ENCODE peak calls at places on chromosomes 4 and X, in seven cellular contexts. Q is NCI-H524; F is activated naive CD4-positive, alpha-beta T cell; U is stimulated activated CD4-positive, alpha-beta T cell treated with anti-CD3 and anti-CD28 coated beads, Interleukin-2, amount 100 ng/mL, for 24 hours; S is AML-193; R is hepatic stellate cell; V is activated T-helper 9 cell treated with anti-CD3 and anti-CD28 coated beads, Interleukin-2, amount 50 U/mL, for 16 hours. G is an unnamed sample.

GRCh38 chr4:44760142-44760898 is 34.0 kb upstream of the GNPDA2 start:
- DNase-seq in Q (peak), F (no peak), U (no peak), S (peak), R (peak), V (no peak), G (peak)

GRCh38 chr4:176883681-176884418 is 91.1 kb upstream of the VEGFC start:
- DNase-seq in Q (no peak), F (no peak), U (no peak), S (no peak), R (peak), V (no peak), G (no peak)

GRCh38 chrX:131830400-131831184 is 192.5 kb upstream of the STK26 start:
- DNase-seq in Q (peak), F (peak), U (peak), S (peak), R (peak), V (no peak), G (peak)

GRCh38 chrX:113644426-113644825 is 803.8 kb upstream of the AMOT start:
- DNase-seq in Q (no peak), F (no peak), U (no peak), S (no peak), R (no peak), V (no peak), G (no peak)

GRCh38 chr4:78032446-78032845 is 24.7 kb upstream of the FRAS1 start:
- DNase-seq in Q (peak), F (no peak), U (no peak), S (no peak), R (no peak), V (no peak), G (no peak)

GRCh38 chrX:41716217-41716616 is 7.8 kb upstream of the GPR82 start:
- DNase-seq in Q (no peak), F (no peak), U (no peak), S (no peak), R (no peak), V (no peak), G (no peak)

GRCh38 chr4:111066447-111066846 is 443.6 kb upstream of the PITX2 start:
- DNase-seq in Q (no peak), F (no peak), U (no peak), S (no peak), R (no peak), V (no peak), G (no peak)

GRCh38 chr4:158094413-158095110 is 78.3 kb downstream of the GASK1B start:
- DNase-seq in Q (no peak), F (no peak), U (no peak), S (no peak), R (no peak), V (no peak), G (no peak)

GRCh38 chr4:20086067-20086466 is 165.6 kb upstream of the SLIT2 start:
- DNase-seq in Q (no peak), F (no peak), U (no peak), S (no peak), R (no peak), V (no peak), G (no peak)

GRCh38 chr4:182062936-182063335 is 180.3 kb upstream of the TENM3 start:
- DNase-seq in Q (no peak), F (no peak), U (no peak), S (no peak), R (no peak), V (no peak), G (no peak)

GRCh38 chrX:151996329-151996728 is 21.9 kb upstream of the GABRE start:
- DNase-seq in Q (no peak), F (no peak), U (no peak), S (no peak), R (no peak), V (no peak), G (no peak)

GRCh38 chr4:57320217-57320616 is 210.0 kb upstream of the IGFBP7 start:
- DNase-seq in Q (no peak), F (no peak), U (no peak), S (no peak), R (no peak), V (no peak), G (no peak)

GRCh38 chr4:15078682-15079642 is 76.7 kb downstream of the CPEB2 start:
- DNase-seq in Q (no peak), F (no peak), U (no peak), S (no peak), R (no peak), V (no peak), G (no peak)

GRCh38 chrX:46758163-46758955 is 559 bp downstream of the SLC9A7 start:
- DNase-seq in Q (peak), F (peak), U (peak), S (no peak), R (no peak), V (peak), G (no peak)

GRCh38 chrX:7109838-7110793 is 37.4 kb upstream of the STS start:
- DNase-seq in Q (peak), F (no peak), U (no peak), S (no peak), R (no peak), V (no peak), G (no peak)

GRCh38 chr4:65383589-65384305 is 286.5 kb downstream of the EPHA5 start:
- DNase-seq in Q (no peak), F (no peak), U (no peak), S (no peak), R (no peak), V (no peak), G (no peak)

GRCh38 chr4:2925931-2926860 is 37.0 kb downstream of the NOP14 start:
- DNase-seq in Q (no peak), F (no peak), U (no peak), S (no peak), R (no peak), V (no peak), G (no peak)

GRCh38 chrX:11725631-11726442 is 32.2 kb upstream of the MSL3 start:
- DNase-seq in Q (no peak), F (no peak), U (no peak), S (no peak), R (no peak), V (no peak), G (no peak)

GRCh38 chr4:56907489-56908205 is at the start of gene REST:
- DNase-seq in Q (peak), F (peak), U (peak), S (peak), R (peak), V (peak), G (peak)

GRCh38 chr4:3791910-3792542 is 25.8 kb downstream of the ADRA2C start:
- DNase-seq in Q (no peak), F (no peak), U (peak), S (no peak), R (no peak), V (no peak), G (no peak)

GRCh38 chrX:7055386-7056137 is 92.0 kb upstream of the STS start:
- DNase-seq in Q (no peak), F (no peak), U (no peak), S (no peak), R (no peak), V (no peak), G (no peak)

GRCh38 chr4:76790377-76790776 is 107.6 kb downstream of the SOWAHB start:
- DNase-seq in Q (no peak), F (no peak), U (no peak), S (no peak), R (no peak), V (no peak), G (no peak)

GRCh38 chr4:1058198-1058996 is 47.0 kb downstream of the FGFRL1 start:
- DNase-seq in Q (no peak), F (no peak), U (no peak), S (no peak), R (no peak), V (no peak), G (no peak)

GRCh38 chr4:189897667-189898066 is 43.0 kb upstream of the FRG1 start:
- DNase-seq in Q (no peak), F (no peak), U (no peak), S (no peak), R (no peak), V (no peak), G (no peak)

GRCh38 chr4:724131-724530 is 18.5 kb downstream of the PCGF3 start:
- DNase-seq in Q (no peak), F (no peak), U (no peak), S (no peak), R (no peak), V (no peak), G (no peak)

GRCh38 chr4:85829276-85830051 is 354.5 kb downstream of the ARHGAP24 start:
- DNase-seq in Q (peak), F (no peak), U (no peak), S (no peak), R (no peak), V (no peak), G (no peak)

GRCh38 chr4:105679186-105679585 is 29.3 kb downstream of the INTS12 start:
- DNase-seq in Q (no peak), F (no peak), U (no peak), S (no peak), R (no peak), V (no peak), G (no peak)

GRCh38 chrX:129650183-129650689 is 4.5 kb downstream of the APLN start:
- DNase-seq in Q (no peak), F (no peak), U (no peak), S (no peak), R (no peak), V (no peak), G (no peak)